ENCODE peak calls at places on chromosome 4, in seven cellular contexts. V is ovary, R is Peyer's patch, D is heart left ventricle, Z is WERI-Rb-1, J is fibroblast of lung, E is testis. Y is an unnamed sample.

GRCh38 chr4:22515888-22516541 is at the start of gene ADGRA3:
- DNase-seq in Z (peak), E (peak), J (peak), R (peak), D (peak), V (peak), Y (peak)

GRCh38 chr4:66926687-66927086 is 618.6 kb downstream of the CENPC start:
- DNase-seq in J (no peak), Z (no peak), R (no peak), D (no peak), E (no peak), V (no peak), Y (no peak)

GRCh38 chr4:152172146-152172545 is 363.7 kb downstream of the FBXW7 start:
- DNase-seq in D (no peak), Z (no peak), V (no peak), R (no peak), E (no peak), J (no peak), Y (no peak)

GRCh38 chr4:5391492-5391891 is 316.9 kb downstream of the EVC2 start:
- DNase-seq in Z (no peak), R (no peak), V (no peak), E (no peak), D (no peak), J (no peak), Y (no peak)

GRCh38 chr4:4662230-4662629 is 120.4 kb upstream of the STX18 start:
- DNase-seq in D (no peak), E (no peak), R (no peak), Z (no peak), V (no peak), J (no peak), Y (no peak)

GRCh38 chr4:71231073-71231752 is 107.6 kb upstream of the SLC4A4 start:
- DNase-seq in E (peak), R (peak), D (peak), J (peak), Z (no peak), V (peak), Y (no peak)

GRCh38 chr4:125316391-125316780 is 1.6 kb downstream of the FAT4 start:
- DNase-seq in E (peak), V (peak), J (no peak), D (peak), Z (peak), R (peak), Y (no peak)

GRCh38 chr4:5863461-5864113 is 29.3 kb downstream of the CRMP1 start:
- DNase-seq in E (no peak), D (no peak), J (peak), R (no peak), Z (no peak), V (no peak), Y (no peak)

GRCh38 chr4:170102426-170102825 is 12.7 kb upstream of the AADAT start:
- DNase-seq in R (no peak), E (no peak), J (no peak), V (no peak), D (no peak), Z (no peak), Y (no peak)

GRCh38 chr4:161546902-161547301 is 616.9 kb downstream of the FSTL5 start:
- DNase-seq in J (peak), R (no peak), E (no peak), Z (no peak), D (no peak), V (no peak), Y (no peak)

GRCh38 chr4:138645289-138645688 is 370.3 kb upstream of the NOCT start:
- DNase-seq in J (peak), Z (no peak), R (no peak), V (no peak), D (no peak), E (no peak), Y (no peak)

GRCh38 chr4:146458594-146458993 is 63.1 kb downstream of the SLC10A7 start:
- DNase-seq in V (no peak), Z (no peak), J (no peak), R (no peak), E (no peak), D (no peak), Y (no peak)

GRCh38 chr4:107035711-107036601 is at the start of gene DKK2:
- DNase-seq in D (no peak), J (peak), E (no peak), Z (peak), R (peak), V (peak), Y (peak)

GRCh38 chr4:75643651-75644050 is 13.3 kb upstream of the CDKL2 start:
- DNase-seq in Z (no peak), E (no peak), V (no peak), J (peak), D (no peak), R (no peak), Y (no peak)

GRCh38 chr4:79827283-79827682 is 245.7 kb downstream of the ANTXR2 start:
- DNase-seq in E (no peak), V (no peak), Z (peak), J (no peak), R (no peak), D (no peak), Y (no peak)

GRCh38 chr4:91114386-91114785 is 987.2 kb downstream of the CCSER1 start:
- DNase-seq in V (no peak), D (no peak), Z (no peak), J (no peak), R (no peak), E (no peak), Y (no peak)

GRCh38 chr4:72817012-72817411 is 248.0 kb upstream of the ADAMTS3 start:
- DNase-seq in E (no peak), Z (no peak), V (no peak), D (no peak), J (peak), R (no peak), Y (no peak)

GRCh38 chr4:178633263-178633662 is 1191.0 kb upstream of the AGA start:
- DNase-seq in D (no peak), V (no peak), R (no peak), E (no peak), J (no peak), Z (no peak), Y (no peak)

GRCh38 chr4:24244663-24245519 is 339.5 kb downstream of the DHX15 start:
- DNase-seq in Z (no peak), J (peak), V (no peak), E (no peak), R (no peak), D (peak), Y (no peak)

GRCh38 chr4:140359571-140360427 is 13.6 kb upstream of the SCOC start:
- DNase-seq in Z (peak), D (peak), E (peak), J (peak), V (peak), R (peak), Y (peak)

GRCh38 chr4:105709081-105709450 is 482 bp downstream of the GSTCD start:
- DNase-seq in D (no peak), Z (peak), V (no peak), J (peak), R (peak), E (peak), Y (no peak)

GRCh38 chr4:89137695-89138094 is 26.4 kb downstream of the TIGD2 start:
- DNase-seq in E (no peak), J (no peak), Z (no peak), R (no peak), V (no peak), D (no peak), Y (no peak)

GRCh38 chr4:181647396-181648107 is 595.6 kb upstream of the TENM3 start:
- DNase-seq in V (no peak), R (no peak), J (no peak), Z (no peak), D (no peak), E (no peak), Y (no peak)
- H3K4me3 ChIP-seq in V (no peak), R (no peak), J (no peak), Z (no peak), D (no peak), E (no peak), Y (no peak)

DNA sequence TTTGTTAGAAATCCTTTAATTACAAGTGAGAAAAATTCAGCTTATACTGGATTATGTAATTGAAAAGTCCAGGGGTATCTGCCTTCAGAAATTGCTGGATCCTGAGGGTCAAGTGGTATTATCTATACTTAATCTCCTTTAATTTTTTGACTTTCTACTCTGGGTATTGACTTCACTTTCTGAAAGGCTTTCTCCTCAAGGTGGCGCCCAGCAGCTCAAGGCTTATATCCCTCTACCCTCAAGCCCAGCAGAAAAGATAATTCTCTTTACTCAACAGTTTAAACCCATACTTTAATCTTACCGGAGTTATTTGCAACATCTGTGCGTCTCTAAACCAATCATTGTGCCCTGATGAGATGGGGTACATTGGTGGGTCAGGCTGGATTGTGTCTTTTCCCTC is 129.5 kb downstream of the LARP7 start:
- DNase-seq in V (no peak), D (no peak), Z (peak), J (peak), E (peak), R (no peak), Y (no peak)
- TF ChIP-seq CTCF in V (no peak), D (no peak), Z (peak), J (peak), E (no peak), R (no peak), Y (no peak)

GRCh38 chr4:3661989-3662388 is 104.2 kb upstream of the ADRA2C start:
- DNase-seq in E (no peak), D (no peak), Z (no peak), R (no peak), V (no peak), J (no peak), Y (no peak)
- H3K4me3 ChIP-seq in E (no peak), D (no peak), Z (no peak), R (no peak), V (no peak), J (no peak), Y (no peak)

DNA sequence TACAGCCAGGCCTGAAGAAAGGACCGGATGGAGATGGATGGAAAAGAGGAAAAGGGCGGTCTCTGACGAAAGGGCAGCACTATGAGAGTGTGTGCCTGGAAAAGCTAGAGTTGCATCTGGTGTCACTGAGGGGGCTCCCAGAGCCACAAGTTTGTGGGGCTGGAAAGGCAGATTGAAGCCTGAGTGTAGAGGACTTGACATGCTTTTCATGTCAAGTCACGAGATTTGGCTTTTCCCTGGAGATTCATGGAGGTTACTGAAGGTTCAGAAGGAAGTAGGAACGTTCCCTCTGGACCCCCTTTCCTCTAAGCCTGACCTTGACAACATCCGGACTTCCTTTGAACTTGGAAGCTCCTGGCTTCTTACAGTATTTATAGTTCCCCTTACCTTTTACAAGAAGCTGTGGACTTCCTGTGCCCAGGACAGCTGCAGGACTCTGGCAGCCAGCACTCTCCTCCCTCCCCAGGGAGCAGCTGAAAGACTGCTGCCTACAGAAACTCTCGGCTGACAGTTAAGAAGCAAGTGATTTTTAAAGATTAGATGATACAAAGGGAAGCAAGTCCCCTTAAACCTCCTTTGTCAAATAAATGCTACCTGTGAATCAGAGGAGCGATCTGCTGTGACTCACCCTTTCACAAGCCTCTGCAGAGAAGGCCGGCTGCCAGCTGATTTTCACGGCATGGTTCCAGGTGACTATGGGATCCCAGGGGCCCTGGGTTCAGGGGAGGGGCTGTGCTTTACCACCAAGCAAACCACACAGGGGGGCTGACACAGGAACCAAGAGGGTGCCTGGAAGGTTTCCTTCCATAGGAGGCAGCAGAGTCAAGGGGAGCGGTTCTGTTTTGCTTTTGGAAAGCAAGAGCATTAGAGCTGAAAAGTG is 72.9 kb upstream of the STIM2 start:
- DNase-seq in R (peak), J (peak), V (peak), D (peak), E (no peak), Z (peak), Y (peak)
- TF ChIP-seq CTCF in R (peak), J (peak), V (no peak), D (peak), E (no peak), Z (peak), Y (no peak)

GRCh38 chr4:26584725-26585124 is 841 bp downstream of the TBC1D19 start:
- DNase-seq in Z (no peak), E (no peak), J (no peak), R (no peak), V (no peak), D (no peak), Y (no peak)
- H3K4me3 ChIP-seq in Z (peak), E (peak), J (peak), R (peak), V (peak), D (peak), Y (peak)